ENCODE peak calls at places on chromosomes 1 and 21, in five cellular contexts. H, N, Q, G and U are unnamed samples.

GRCh38 chr1:231161711-231162299 is at the start of gene TRIM67:
- DNase-seq in H (no peak), N (peak; percentile 46), Q (no peak), G (peak; percentile 91), U (no peak)

GRCh38 chr1:86704972-86705632 is 726 bp downstream of the SH3GLB1 start:
- DNase-seq in H (no peak), N (peak; percentile 65), Q (peak; percentile 47), G (peak; percentile 71), U (no peak)

GRCh38 chr1:9719978-9720722 is 68.6 kb downstream of the PIK3CD start:
- DNase-seq in H (no peak), N (no peak), Q (no peak), G (peak; percentile 82), U (peak; percentile 75)

GRCh38 chr21:29938968-29939858 is 583 bp downstream of the GRIK1 start:
- DNase-seq in H (no peak), N (peak; percentile 7), Q (no peak), G (peak; percentile 52), U (peak; percentile 78)

GRCh38 chr21:44958471-44959191 is 18.8 kb downstream of the SLX9 start:
- DNase-seq in H (no peak), N (peak; percentile 73), Q (no peak), G (peak; percentile 80), U (no peak)

GRCh38 chr1:27137022-27137542 is 17.8 kb downstream of the SLC9A1 start:
- DNase-seq in H (peak; percentile 86), N (no peak), Q (peak; percentile 78), G (peak; percentile 56), U (peak; percentile 62)

GRCh38 chr1:23171181-23171755 is 2.6 kb upstream of the LUZP1 start:
- DNase-seq in H (no peak), N (no peak), Q (no peak), G (no peak), U (no peak)

GRCh38 chr1:175268720-175269119 is 76.1 kb upstream of the KIAA0040 start:
- DNase-seq in H (no peak), N (no peak), Q (no peak), G (no peak), U (peak; percentile 47)

GRCh38 chr1:66339944-66340343 is 194.0 kb upstream of the SGIP1 start:
- DNase-seq in H (no peak), N (no peak), Q (no peak), G (no peak), U (no peak)

GRCh38 chr1:96872757-96873156 is 151.2 kb downstream of the PTBP2 start:
- DNase-seq in H (no peak), N (no peak), Q (no peak), G (peak; percentile 21), U (peak; percentile 49)

GRCh38 chr1:226954777-226955176 is 14.7 kb downstream of the COQ8A start:
- DNase-seq in H (no peak), N (no peak), Q (no peak), G (no peak), U (no peak)

GRCh38 chr1:41751804-41752513 is 166.8 kb downstream of the HIVEP3 start:
- DNase-seq in H (peak; percentile 71), N (no peak), Q (no peak), G (no peak), U (no peak)

GRCh38 chr21:15928196-15928595 is 198.4 kb downstream of the USP25 start:
- DNase-seq in H (no peak), N (no peak), Q (no peak), G (no peak), U (no peak)

GRCh38 chr21:42361286-42361685 is 5.0 kb downstream of the TFF1 start:
- DNase-seq in H (no peak), N (no peak), Q (no peak), G (no peak), U (no peak)

GRCh38 chr1:105017587-105017986 is 1267.9 kb downstream of the AMY1C start:
- DNase-seq in H (no peak), N (no peak), Q (no peak), G (no peak), U (no peak)

GRCh38 chr1:25590096-25590824 is 26.3 kb upstream of the MAN1C1 start:
- DNase-seq in H (peak; percentile 45), N (peak; percentile 53), Q (no peak), G (no peak), U (no peak)

GRCh38 chr1:56516539-56517252 is 62.7 kb downstream of the PLPP3 start:
- DNase-seq in H (no peak), N (no peak), Q (no peak), G (no peak), U (peak; percentile 68)

GRCh38 chr1:166705376-166706289 is 133.6 kb upstream of the POGK start:
- DNase-seq in H (no peak), N (no peak), Q (no peak), G (no peak), U (no peak)

GRCh38 chr1:68623700-68624099 is 126.8 kb upstream of the DEPDC1 start:
- DNase-seq in H (no peak), N (no peak), Q (no peak), G (no peak), U (no peak)

GRCh38 chr1:170273556-170274501 is 128.1 kb downstream of the NTMT2 start:
- DNase-seq in H (no peak), N (no peak), Q (no peak), G (no peak), U (no peak)

GRCh38 chr1:62398377-62398776 is 38.5 kb upstream of the USP1 start:
- DNase-seq in H (no peak), N (peak; percentile 25), Q (no peak), G (no peak), U (no peak)

GRCh38 chr1:21638531-21639341 is 30.4 kb downstream of the RAP1GAP start:
- DNase-seq in H (peak; percentile 87), N (peak; percentile 63), Q (no peak), G (no peak), U (peak; percentile 82)

GRCh38 chr1:53316742-53317650 is 10.9 kb downstream of the LRP8 start:
- DNase-seq in H (no peak), N (no peak), Q (no peak), G (no peak), U (no peak)

GRCh38 chr1:185565314-185565713 is 168.9 kb upstream of the HMCN1 start:
- DNase-seq in H (no peak), N (peak; percentile 60), Q (no peak), G (no peak), U (no peak)

GRCh38 chr1:147651466-147651865 is 18.9 kb downstream of the ACP6 start:
- DNase-seq in H (no peak), N (no peak), Q (no peak), G (no peak), U (peak; percentile 52)